ENCODE peak calls at places on chromosomes 6 and 20, in four cellular contexts. Q is tibial nerve, F is fibroblast of lung, C is neural progenitor cell. Z is an unnamed sample.
A peak's percentile ranks its signal among the peaks of the same experiment; 100 is the strongest.

GRCh38 chr6:148530394-148530923 is 187.8 kb downstream of the SASH1 start:
- DNase-seq in Q (no peak), F (peak; percentile 96), C (no peak), Z (no peak)

GRCh38 chr6:7341989-7342742 is 29.2 kb upstream of the SSR1 start:
- DNase-seq in Q (no peak), F (no peak), C (no peak), Z (no peak)

GRCh38 chr6:157107915-157108651 is 215.2 kb downstream of the TMEM242 start:
- DNase-seq in Q (no peak), F (peak; percentile 95), C (no peak), Z (no peak)

GRCh38 chr6:158488065-158488464 is 71.8 kb upstream of the TMEM181 start:
- DNase-seq in Q (no peak), F (peak; percentile 100), C (no peak), Z (no peak)

GRCh38 chr6:151070666-151071065 is 169.1 kb upstream of the AKAP12 start:
- DNase-seq in Q (no peak), F (peak; percentile 85), C (no peak), Z (no peak)

GRCh38 chr6:165106261-165106660 is 203.1 kb downstream of the C6orf118 start:
- DNase-seq in Q (no peak), F (no peak), C (no peak), Z (no peak)

GRCh38 chr6:16338577-16339262 is 100.3 kb downstream of the GMPR start:
- DNase-seq in Q (peak; percentile 65), F (peak; percentile 100), C (peak; percentile 26), Z (peak; percentile 60)

GRCh38 chr6:98657764-98658163 is 176.6 kb upstream of the POU3F2 start:
- DNase-seq in Q (peak; percentile 15), F (peak; percentile 54), C (peak; percentile 80), Z (no peak)

GRCh38 chr6:31945507-31946369 is at the start of gene CFB:
- DNase-seq in Q (peak; percentile 82), F (peak; percentile 80), C (peak; percentile 8), Z (peak; percentile 84)

GRCh38 chr20:37323985-37324384 is 22.0 kb upstream of the SRC start:
- DNase-seq in Q (no peak), F (peak; percentile 88), C (no peak), Z (no peak)

GRCh38 chr6:83055366-83055964 is 10.2 kb downstream of the UBE3D start:
- DNase-seq in Q (peak; percentile 38), F (peak; percentile 19), C (peak; percentile 73), Z (no peak)

GRCh38 chr6:141483561-141484061 is 649.1 kb upstream of the GJE1 start:
- DNase-seq in Q (no peak), F (peak; percentile 93), C (no peak), Z (no peak)

GRCh38 chr6:36492621-36493020 is 49.8 kb downstream of the KCTD20 start:
- DNase-seq in Q (no peak), F (no peak), C (no peak), Z (no peak)

GRCh38 chr6:12523726-12524125 is 192.8 kb upstream of the PHACTR1 start:
- DNase-seq in Q (no peak), F (no peak), C (no peak), Z (no peak)

GRCh38 chr20:38337561-38338140 is 8.6 kb upstream of the LBP start:
- DNase-seq in Q (no peak), F (no peak), C (peak; percentile 89), Z (no peak)

GRCh38 chr6:74731204-74731603 is 474.6 kb downstream of the COL12A1 start:
- DNase-seq in Q (no peak), F (peak; percentile 81), C (no peak), Z (no peak)

GRCh38 chr6:165245287-165245686 is 64.1 kb downstream of the C6orf118 start:
- DNase-seq in Q (no peak), F (peak; percentile 27), C (peak; percentile 27), Z (no peak)

GRCh38 chr20:58223358-58223941 is 5.0 kb downstream of the ANKRD60 start:
- DNase-seq in Q (no peak), F (no peak), C (no peak), Z (no peak)

GRCh38 chr20:35020108-35021031 is 64.7 kb downstream of the MYH7B start:
- DNase-seq in Q (no peak), F (no peak), C (no peak), Z (no peak)

GRCh38 chr20:45320948-45321595 is 13.0 kb upstream of the MATN4 start:
- DNase-seq in Q (no peak), F (no peak), C (no peak), Z (no peak)

DNA sequence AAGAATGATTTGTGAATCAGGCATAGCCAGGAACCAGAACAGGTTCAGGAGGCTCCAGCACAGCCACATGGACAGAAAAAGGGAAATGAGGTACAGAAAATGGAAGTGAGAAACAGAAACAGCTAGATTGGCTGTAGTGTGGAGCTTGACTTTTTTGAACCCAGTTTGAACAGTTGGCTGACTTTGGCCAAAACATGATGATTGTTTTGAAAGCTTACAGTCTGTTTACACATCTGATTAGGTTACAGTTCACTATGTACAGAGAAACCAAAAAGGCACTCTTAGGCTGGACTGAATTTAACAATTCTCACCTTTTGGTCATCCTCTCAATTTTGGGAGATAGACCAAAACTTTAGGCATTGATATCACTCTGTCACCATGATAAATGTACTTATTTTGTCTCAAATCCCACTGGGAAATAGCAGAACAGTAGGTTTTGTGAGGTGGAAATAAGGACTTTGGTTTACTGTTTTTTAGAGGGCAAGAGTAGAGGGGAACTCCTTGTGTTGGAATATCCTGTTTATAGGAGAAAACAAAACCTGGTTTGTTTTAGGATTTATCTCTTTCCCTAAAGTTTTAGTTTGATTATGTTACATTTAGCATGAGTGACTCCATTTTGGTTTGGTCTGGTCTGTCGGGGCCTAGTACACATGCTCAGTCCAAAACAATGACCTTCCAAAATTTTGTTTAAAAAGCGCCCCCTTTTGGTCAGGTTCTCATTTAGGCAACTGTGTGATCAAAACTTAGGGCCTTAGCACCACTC is 123.1 kb downstream of the OLIG3 start:
- DNase-seq in Q (no peak), F (no peak), C (no peak), Z (no peak)
- TF ChIP-seq CTCF in Q (no peak), F (peak; percentile 18), C (peak; percentile 37), Z (no peak)

GRCh38 chr20:22862645-22863230 is 172.4 kb upstream of the SSTR4 start:
- DNase-seq in Q (no peak), F (no peak), C (no peak), Z (no peak)

GRCh38 chr20:22866757-22867425 is 168.2 kb upstream of the SSTR4 start:
- DNase-seq in Q (no peak), F (no peak), C (no peak), Z (no peak)

GRCh38 chr20:22863881-22864280 is 171.2 kb upstream of the SSTR4 start:
- DNase-seq in Q (no peak), F (no peak), C (no peak), Z (no peak)

GRCh38 chr20:22861990-22862389 is 173.1 kb upstream of the SSTR4 start:
- DNase-seq in Q (no peak), F (no peak), C (no peak), Z (no peak)

DNA sequence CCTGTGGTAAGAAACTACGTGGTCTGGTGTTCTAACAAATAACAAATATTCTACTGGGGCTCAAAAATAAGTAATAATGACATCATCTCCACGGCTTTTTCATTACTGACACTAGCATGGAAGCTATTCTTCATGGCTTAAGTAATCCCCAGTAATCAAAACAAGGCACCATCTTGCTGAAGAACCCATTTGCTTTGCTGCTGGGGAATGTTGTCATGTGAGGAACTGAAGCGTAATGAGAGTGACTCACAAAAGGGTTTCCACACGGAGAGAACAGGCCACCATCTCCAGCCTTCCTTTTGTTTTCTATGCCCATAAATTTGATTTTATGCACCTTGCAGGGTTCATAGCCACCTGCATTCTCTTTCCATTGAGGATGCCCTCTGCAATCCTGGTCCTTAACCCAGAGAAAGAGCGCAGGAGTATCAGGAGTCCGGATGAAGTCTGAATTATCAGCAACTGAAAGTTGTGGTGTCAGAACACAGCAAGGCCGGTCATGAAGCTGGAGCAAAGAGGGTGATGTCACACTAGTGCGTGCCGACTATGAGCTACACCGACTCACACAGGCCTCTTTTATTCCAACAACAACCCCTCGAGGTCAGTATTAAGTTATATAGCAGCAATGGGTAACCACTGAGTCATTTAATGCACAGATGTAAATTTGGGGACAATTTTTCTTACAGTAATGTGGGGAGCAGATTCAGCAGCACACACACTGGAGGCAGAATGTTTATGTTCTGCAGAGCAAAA is 173.7 kb upstream of the SSTR4 start:
- DNase-seq in Q (no peak), F (no peak), C (no peak), Z (no peak)
- H3K4me1 ChIP-seq in Q (no peaks in the 10 kb centered on the region), F (no peaks in the 10 kb centered on the region), C (no peaks in the 10 kb centered on the region), Z (no peaks in the 10 kb centered on the region)

DNA sequence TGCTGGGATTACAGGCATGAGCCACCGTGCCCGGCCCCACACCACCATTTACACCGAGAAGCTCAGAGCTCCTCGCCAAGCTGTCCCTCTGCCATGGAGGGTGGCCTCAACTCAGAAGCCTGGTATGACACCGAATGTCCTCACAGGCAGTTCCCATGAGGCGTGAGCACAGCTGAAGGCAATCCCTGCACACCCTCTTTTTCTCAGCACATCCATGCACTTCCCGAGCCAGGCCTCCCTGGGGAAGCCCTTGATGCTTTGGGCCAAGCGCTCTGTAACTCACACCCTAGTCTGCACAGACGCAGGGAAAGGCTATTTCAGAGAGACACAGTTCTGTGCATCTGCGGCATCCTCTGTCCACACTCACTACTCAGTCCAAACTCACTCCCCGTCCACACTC is 18.4 kb downstream of the THBS2 start:
- DNase-seq in Q (no peak), F (no peak), C (no peak), Z (no peak)
- TF ChIP-seq CTCF in Q (no peak), F (no peak), C (no peak), Z (no peak)

DNA sequence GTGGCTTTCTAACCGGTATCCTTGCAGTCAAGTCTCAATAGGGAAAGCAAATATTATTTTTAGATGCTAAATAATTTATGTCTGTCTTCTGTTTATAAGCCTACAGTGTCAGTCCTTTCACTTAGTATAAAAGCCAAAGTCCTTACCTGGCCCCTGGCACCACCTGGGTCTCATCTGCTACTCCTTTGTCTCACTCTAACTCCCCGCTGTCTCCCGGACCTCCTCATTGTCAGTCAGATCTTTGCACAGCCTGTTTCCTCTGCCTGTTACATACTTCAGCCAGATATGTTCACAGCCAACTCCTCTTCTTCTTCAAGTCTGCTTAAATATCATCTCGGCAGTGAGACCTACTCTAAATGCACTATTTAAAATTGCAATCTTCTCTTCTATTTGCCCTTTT is 84.2 kb downstream of the THEMIS start:
- DNase-seq in Q (no peak), F (no peak), C (no peak), Z (no peak)
- H3K4me1 ChIP-seq in Q (no peaks in the 10 kb centered on the region), F (no peaks in the 10 kb centered on the region), C (no peaks in the 10 kb centered on the region), Z (no peaks in the 10 kb centered on the region)

GRCh38 chr6:41697902-41698349 is 37.5 kb downstream of the TFEB start:
- DNase-seq in Q (no peak), F (peak; percentile 68), C (no peak), Z (no peak)

GRCh38 chr6:41698350-41698781 is 37.0 kb downstream of the TFEB start:
- DNase-seq in Q (no peak), F (peak; percentile 98), C (peak; percentile 27), Z (no peak)

GRCh38 chr6:41696788-41697187 is 38.6 kb downstream of the TFEB start:
- DNase-seq in Q (no peak), F (no peak), C (no peak), Z (no peak)

GRCh38 chr6:41700577-41701347 is 34.6 kb downstream of the TFEB start:
- DNase-seq in Q (no peak), F (no peak), C (peak; percentile 23), Z (no peak)

DNA sequence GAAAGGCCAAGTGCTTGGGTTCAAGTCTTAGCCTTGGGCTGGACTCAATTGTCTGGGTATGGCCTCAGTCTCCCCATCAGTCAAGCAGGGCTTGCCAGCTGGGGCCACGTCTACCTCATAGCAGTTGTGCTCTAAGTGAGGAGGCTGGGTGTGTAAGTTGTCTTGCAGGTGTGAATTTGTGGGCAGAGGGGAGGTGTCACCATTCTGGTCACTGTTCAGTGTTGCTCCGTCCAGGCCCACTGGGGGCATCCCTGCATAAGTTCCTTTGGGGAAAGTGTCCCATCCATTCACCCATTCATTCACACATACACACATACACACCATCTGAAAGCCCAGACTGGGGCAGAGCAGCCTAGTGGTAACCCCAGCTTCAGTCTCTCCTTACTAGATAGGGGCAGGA is 36.3 kb downstream of the TFEB start:
- DNase-seq in Q (no peak), F (no peak), C (no peak), Z (no peak)
- TF ChIP-seq CTCF in Q (no peak), F (no peak), C (no peak), Z (no peak)

Z was measured in mucosa of descending colon.